ENCODE peak calls at places on chromosomes 5 and 9, in six cellular contexts. One of them, this sample, is unnamed.

GRCh38 chr9:86809968-86810367 is 137.3 kb downstream of the GAS1 start:
- DNase-seq in HepG2: no peak
- DNase-seq in GM12878: no peak
- DNase-seq in K562: no peak
- DNase-seq in H1: no peak
- DNase-seq in GM12891: no peak
- DNase-seq in this sample: no peak

GRCh38 chr5:171492781-171493180 is 73.3 kb downstream of the FGF18 start:
- DNase-seq in GM12878: no peak
- DNase-seq in H1: no peak
- DNase-seq in GM12891: no peak
- DNase-seq in HepG2: no peak
- DNase-seq in K562: peak
- DNase-seq in this sample: no peak

GRCh38 chr5:85896499-85896898 is 721.2 kb upstream of the COX7C start:
- DNase-seq in GM12891: no peak
- DNase-seq in HepG2: no peak
- DNase-seq in H1: no peak
- DNase-seq in K562: no peak
- DNase-seq in GM12878: no peak
- DNase-seq in this sample: no peak

GRCh38 chr9:107504585-107505455 is 15.3 kb upstream of the KLF4 start:
- DNase-seq in GM12891: no peak
- DNase-seq in GM12878: no peak
- DNase-seq in HepG2: peak
- DNase-seq in K562: no peak
- DNase-seq in H1: no peak
- DNase-seq in this sample: no peak

GRCh38 chr9:85290019-85290418 is 451.7 kb downstream of the AGTPBP1 start:
- DNase-seq in GM12878: no peak
- DNase-seq in GM12891: no peak
- DNase-seq in H1: no peak
- DNase-seq in K562: no peak
- DNase-seq in HepG2: no peak
- DNase-seq in this sample: no peak

GRCh38 chr5:164224772-164225171 is 719.4 kb downstream of the MAT2B start:
- DNase-seq in K562: no peak
- DNase-seq in HepG2: no peak
- DNase-seq in H1: no peak
- DNase-seq in GM12891: no peak
- DNase-seq in GM12878: no peak
- DNase-seq in this sample: no peak

GRCh38 chr9:109166771-109167601 is at the start of gene FRRS1L:
- DNase-seq in GM12891: no peak
- DNase-seq in HepG2: no peak
- DNase-seq in GM12878: no peak
- DNase-seq in K562: no peak
- DNase-seq in H1: peak
- DNase-seq in this sample: no peak

GRCh38 chr5:65061974-65062353 is 293.2 kb downstream of the CWC27 start:
- DNase-seq in GM12891: no peak
- DNase-seq in GM12878: peak
- DNase-seq in HepG2: no peak
- DNase-seq in H1: no peak
- DNase-seq in K562: no peak
- DNase-seq in this sample: no peak

GRCh38 chr9:136230365-136230764 is 15.2 kb downstream of the QSOX2 start:
- DNase-seq in K562: no peak
- DNase-seq in H1: no peak
- DNase-seq in GM12878: no peak
- DNase-seq in HepG2: no peak
- DNase-seq in GM12891: no peak
- DNase-seq in this sample: no peak

GRCh38 chr9:87148391-87149237 is 201.3 kb upstream of the GAS1 start:
- DNase-seq in GM12891: no peak
- DNase-seq in GM12878: no peak
- DNase-seq in K562: peak
- DNase-seq in H1: peak
- DNase-seq in HepG2: no peak
- DNase-seq in this sample: no peak

GRCh38 chr9:126829035-126829434 is 24.2 kb downstream of the ZBTB43 start:
- DNase-seq in HepG2: no peak
- DNase-seq in H1: no peak
- DNase-seq in GM12878: no peak
- DNase-seq in GM12891: no peak
- DNase-seq in K562: no peak
- DNase-seq in this sample: no peak

GRCh38 chr9:21549251-21549765 is 67.2 kb upstream of the IFNE start:
- DNase-seq in H1: no peak
- DNase-seq in K562: no peak
- DNase-seq in HepG2: no peak
- DNase-seq in GM12891: no peak
- DNase-seq in GM12878: no peak
- DNase-seq in this sample: no peak

GRCh38 chr5:132300572-132301340 is 6.6 kb downstream of the SLC22A4 start:
- DNase-seq in GM12891: no peak
- DNase-seq in HepG2: no peak
- DNase-seq in H1: no peak
- DNase-seq in GM12878: no peak
- DNase-seq in K562: no peak
- DNase-seq in this sample: no peak

GRCh38 chr9:5269249-5269715 is 35.2 kb downstream of the RLN2 start:
- DNase-seq in GM12878: no peak
- DNase-seq in H1: no peak
- DNase-seq in K562: no peak
- DNase-seq in HepG2: peak
- DNase-seq in GM12891: no peak
- DNase-seq in this sample: no peak

DNA sequence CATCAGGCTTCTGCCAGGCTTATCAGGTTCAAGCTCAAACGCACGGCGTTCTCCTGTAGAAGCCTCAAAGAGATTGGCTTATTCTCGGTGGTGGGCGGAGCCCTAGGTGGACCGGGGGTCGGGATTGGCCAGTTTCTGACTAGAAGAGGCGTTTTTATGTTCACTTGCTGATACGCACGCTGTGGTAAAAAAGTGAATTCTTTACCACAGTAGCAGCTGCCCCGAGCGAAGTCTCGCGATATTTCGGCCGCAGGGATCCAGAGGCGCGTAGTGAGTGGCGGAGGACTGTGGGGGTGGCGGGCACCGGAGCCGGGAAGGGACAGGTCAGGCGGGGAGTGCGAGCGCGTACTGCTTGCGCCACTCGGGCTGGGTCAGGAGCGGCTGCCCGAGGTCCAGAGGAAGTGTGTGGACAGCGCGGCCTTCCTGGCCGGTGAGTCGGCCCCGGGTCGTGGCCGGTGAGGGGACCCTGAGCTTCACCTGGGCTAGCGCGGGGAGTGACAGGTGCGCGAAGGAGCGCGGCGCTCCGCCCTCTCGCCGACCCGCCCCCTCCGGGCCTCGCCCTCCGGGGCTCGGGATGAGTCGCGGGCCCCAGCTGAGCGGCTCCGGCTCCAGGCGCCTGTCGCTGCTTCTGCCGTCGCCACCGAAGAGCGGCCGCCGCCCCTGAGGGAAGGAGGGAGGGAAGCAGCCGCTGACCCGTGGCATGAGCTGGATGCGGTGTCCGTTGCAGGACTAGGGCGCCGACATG is at the start of gene DMXL1:
- DNase-seq in GM12891: peak
- DNase-seq in GM12878: peak
- DNase-seq in H1: peak
- DNase-seq in HepG2: peak
- DNase-seq in K562: peak
- DNase-seq in this sample: peak
- TF ChIP-seq POLR2A in GM12891: peak
- TF ChIP-seq POLR2A in GM12878: peak
- TF ChIP-seq POLR2A in H1: peak
- TF ChIP-seq POLR2A in HepG2: peak
- TF ChIP-seq POLR2A in K562: peak
- TF ChIP-seq POLR2A in this sample: peak

DNA sequence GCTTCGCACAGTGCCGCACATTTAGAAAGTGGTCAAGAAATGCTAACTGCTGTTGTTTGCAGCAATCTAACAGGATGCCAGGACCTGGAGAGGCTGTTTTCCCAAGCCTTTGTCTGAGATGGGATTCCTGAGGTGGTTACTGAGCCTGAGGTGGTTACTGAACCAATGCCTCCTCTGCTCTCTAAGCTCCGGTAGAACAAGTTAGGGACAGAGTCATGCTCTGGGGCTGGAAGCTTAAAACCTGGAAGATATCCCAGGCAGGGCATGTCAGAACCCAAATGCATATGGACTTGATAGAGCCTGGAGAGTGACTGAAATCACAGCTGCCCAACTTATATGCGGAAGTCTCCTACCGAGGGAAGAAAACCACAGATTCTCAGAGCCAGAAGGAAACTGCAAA is 46.5 kb upstream of the FAT2 start:
- DNase-seq in GM12878: no peak
- DNase-seq in K562: no peak
- DNase-seq in GM12891: no peak
- DNase-seq in HepG2: no peak
- DNase-seq in H1: no peak
- DNase-seq in this sample: no peak
- TF ChIP-seq POLR2AphosphoS5 in GM12878: no peak
- TF ChIP-seq POLR2AphosphoS5 in K562: no peak
- TF ChIP-seq POLR2AphosphoS5 in GM12891: no peak
- TF ChIP-seq POLR2AphosphoS5 in HepG2: no peak
- TF ChIP-seq POLR2AphosphoS5 in H1: no peak
- TF ChIP-seq POLR2AphosphoS5 in this sample: no peak

DNA sequence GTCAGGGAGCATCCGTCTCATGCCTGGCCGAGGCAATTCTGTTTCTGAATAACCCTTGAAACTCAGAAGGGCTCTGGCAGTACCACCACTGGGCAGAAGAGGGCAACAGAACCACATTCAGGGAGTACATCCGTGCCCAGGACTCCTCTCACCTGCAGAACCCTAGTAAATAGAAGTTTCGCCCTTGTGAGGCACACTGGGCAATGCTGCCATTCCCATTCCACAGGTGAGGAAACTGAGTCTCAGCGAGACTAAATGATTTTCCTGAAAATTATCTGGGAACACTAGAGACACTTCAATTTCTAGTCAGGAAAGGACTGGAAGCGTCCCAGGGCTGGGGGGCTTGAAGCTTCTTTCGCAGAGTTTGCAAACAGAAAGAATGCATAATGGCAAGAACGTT is 74.7 kb downstream of the FGF1 start:
- DNase-seq in K562: peak
- DNase-seq in GM12878: no peak
- DNase-seq in GM12891: peak
- DNase-seq in H1: peak
- DNase-seq in HepG2: peak
- DNase-seq in this sample: peak
- TF ChIP-seq TAF1 in K562: no peak
- TF ChIP-seq TAF1 in GM12878: no peak
- TF ChIP-seq TAF1 in GM12891: no peak
- TF ChIP-seq TAF1 in H1: no peak
- TF ChIP-seq TAF1 in HepG2: no peak
- TF ChIP-seq TAF1 in this sample: no peak

GRCh38 chr5:150778517-150779396 is at the start of gene SMIM3:
- DNase-seq in HepG2: peak
- DNase-seq in GM12891: no peak
- DNase-seq in K562: peak
- DNase-seq in H1: peak
- DNase-seq in GM12878: no peak
- DNase-seq in this sample: no peak
- TF ChIP-seq POLR2A in HepG2: no peak
- TF ChIP-seq POLR2A in GM12891: no peak
- TF ChIP-seq POLR2A in K562: peak
- TF ChIP-seq POLR2A in H1: peak
- TF ChIP-seq POLR2A in GM12878: peak
- TF ChIP-seq POLR2A in this sample: no peak

DNA sequence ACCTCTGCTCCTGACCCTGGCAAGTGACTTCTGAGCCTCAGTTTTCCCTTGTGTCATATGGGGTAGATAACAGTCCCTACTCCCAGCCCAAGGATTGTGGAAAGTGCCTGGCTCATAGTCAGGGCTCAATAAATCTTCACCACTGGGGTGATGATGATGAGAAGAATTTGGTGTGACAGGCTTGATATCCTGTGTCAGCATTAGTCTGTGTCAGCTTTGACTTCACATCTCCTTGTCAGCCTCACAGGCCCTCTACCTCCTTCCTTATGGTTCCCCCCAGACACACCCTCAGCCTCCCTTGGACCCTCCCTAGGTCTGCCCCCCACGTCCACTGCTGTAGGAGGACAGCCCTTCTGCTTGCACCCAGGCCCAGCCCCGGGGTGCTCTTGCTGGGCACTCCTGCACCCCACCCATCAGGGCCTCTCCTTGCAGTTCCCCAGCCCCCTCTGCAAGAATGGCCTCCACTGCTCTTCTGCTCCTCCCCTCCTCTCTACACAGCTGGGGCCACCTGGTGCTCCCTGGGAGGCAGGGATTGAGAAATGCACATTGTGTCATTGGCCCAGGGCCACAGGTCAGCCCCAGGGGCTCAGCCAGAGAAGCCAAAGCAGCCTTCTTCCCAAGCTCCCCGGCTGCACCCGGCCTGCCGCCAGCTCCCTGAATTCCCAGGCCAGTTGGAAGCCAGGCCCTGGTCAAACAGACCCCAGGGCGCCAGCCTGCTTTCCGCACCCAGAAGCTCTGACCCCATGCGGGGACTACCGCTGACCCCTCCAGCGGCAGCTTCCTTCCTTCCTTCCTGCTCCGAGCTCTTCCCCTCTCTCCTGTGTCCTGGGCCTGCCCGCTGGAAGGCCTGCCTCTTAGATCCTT is 7.7 kb downstream of the FGFR4 start:
- DNase-seq in GM12878: no peak
- DNase-seq in GM12891: no peak
- DNase-seq in H1: no peak
- DNase-seq in K562: no peak
- DNase-seq in HepG2: peak
- DNase-seq in this sample: no peak
- TF ChIP-seq POLR2AphosphoS5 in GM12878: no peak
- TF ChIP-seq POLR2AphosphoS5 in GM12891: no peak
- TF ChIP-seq POLR2AphosphoS5 in H1: no peak
- TF ChIP-seq POLR2AphosphoS5 in K562: no peak
- TF ChIP-seq POLR2AphosphoS5 in HepG2: peak
- TF ChIP-seq POLR2AphosphoS5 in this sample: no peak

GRCh38 chr9:3788211-3788610 is 262.4 kb upstream of the RFX3 start:
- DNase-seq in HepG2: no peak
- DNase-seq in H1: no peak
- DNase-seq in K562: no peak
- DNase-seq in GM12878: no peak
- DNase-seq in GM12891: no peak
- DNase-seq in this sample: no peak

GRCh38 chr9:3793363-3793762 is 267.6 kb upstream of the RFX3 start:
- DNase-seq in HepG2: no peak
- DNase-seq in GM12891: no peak
- DNase-seq in H1: no peak
- DNase-seq in GM12878: no peak
- DNase-seq in K562: no peak
- DNase-seq in this sample: no peak

GRCh38 chr9:3794005-3794404 is 268.2 kb upstream of the RFX3 start:
- DNase-seq in HepG2: peak
- DNase-seq in K562: no peak
- DNase-seq in GM12878: no peak
- DNase-seq in GM12891: no peak
- DNase-seq in H1: no peak
- DNase-seq in this sample: no peak
- TF ChIP-seq TAF1 in HepG2: no peak
- TF ChIP-seq TAF1 in K562: no peak
- TF ChIP-seq TAF1 in GM12878: no peak
- TF ChIP-seq TAF1 in GM12891: no peak
- TF ChIP-seq TAF1 in H1: no peak
- TF ChIP-seq TAF1 in this sample: no peak

GRCh38 chr9:16871358-16872151 is 1.1 kb upstream of the BNC2 start:
- DNase-seq in GM12891: peak
- DNase-seq in HepG2: no peak
- DNase-seq in H1: peak
- DNase-seq in GM12878: no peak
- DNase-seq in K562: no peak
- DNase-seq in this sample: peak
- TF ChIP-seq POLR2A in GM12891: no peak
- TF ChIP-seq POLR2A in HepG2: no peak
- TF ChIP-seq POLR2A in H1: peak
- TF ChIP-seq POLR2A in GM12878: no peak
- TF ChIP-seq POLR2A in K562: no peak
- TF ChIP-seq POLR2A in this sample: no peak

This sample was measured in GM12892.